ENCODE peak calls at places on chromosome 10, in seven cellular contexts. One of them, this sample, is unnamed.

GRCh38 chr10:58512470-58513188 is at the start of gene BICC1:
- DNase-seq in IMR-90: peak; percentile 38
- DNase-seq in CD8-positive, alpha-beta memory T cell: no peak
- DNase-seq in NT2/D1: no peak
- DNase-seq in choroid plexus epithelial cell: peak; percentile 63
- DNase-seq in activated T-helper 9 cell treated with anti-CD3 and anti-CD28 coated beads, Interleukin-2, amount 50 U/mL, for 16 hours: no peak
- DNase-seq in GM12891: no peak
- DNase-seq in this sample: no peak

GRCh38 chr10:2460846-2461245 is 606.5 kb upstream of the PFKP start:
- DNase-seq in IMR-90: no peak
- DNase-seq in CD8-positive, alpha-beta memory T cell: no peak
- DNase-seq in NT2/D1: no peak
- DNase-seq in choroid plexus epithelial cell: no peak
- DNase-seq in activated T-helper 9 cell treated with anti-CD3 and anti-CD28 coated beads, Interleukin-2, amount 50 U/mL, for 16 hours: no peak
- DNase-seq in GM12891: no peak
- DNase-seq in this sample: no peak

GRCh38 chr10:104098360-104098925 is 12.8 kb upstream of the COL17A1 start:
- DNase-seq in IMR-90: peak; percentile 49
- DNase-seq in CD8-positive, alpha-beta memory T cell: no peak
- DNase-seq in NT2/D1: no peak
- DNase-seq in choroid plexus epithelial cell: peak; percentile 57
- DNase-seq in activated T-helper 9 cell treated with anti-CD3 and anti-CD28 coated beads, Interleukin-2, amount 50 U/mL, for 16 hours: no peak
- DNase-seq in GM12891: no peak
- DNase-seq in this sample: no peak

GRCh38 chr10:116861796-116862195 is 12.5 kb downstream of the ENO4 start:
- DNase-seq in IMR-90: no peak
- DNase-seq in CD8-positive, alpha-beta memory T cell: no peak
- DNase-seq in NT2/D1: no peak
- DNase-seq in choroid plexus epithelial cell: no peak
- DNase-seq in activated T-helper 9 cell treated with anti-CD3 and anti-CD28 coated beads, Interleukin-2, amount 50 U/mL, for 16 hours: no peak
- DNase-seq in GM12891: no peak
- DNase-seq in this sample: no peak

GRCh38 chr10:67923551-67923950 is 39.1 kb downstream of the SIRT1 start:
- DNase-seq in IMR-90: no peak
- DNase-seq in CD8-positive, alpha-beta memory T cell: no peak
- DNase-seq in NT2/D1: no peak
- DNase-seq in choroid plexus epithelial cell: no peak
- DNase-seq in activated T-helper 9 cell treated with anti-CD3 and anti-CD28 coated beads, Interleukin-2, amount 50 U/mL, for 16 hours: no peak
- DNase-seq in GM12891: no peak
- DNase-seq in this sample: no peak

GRCh38 chr10:82558208-82558607 is 683.2 kb downstream of the NRG3 start:
- DNase-seq in IMR-90: no peak
- DNase-seq in CD8-positive, alpha-beta memory T cell: no peak
- DNase-seq in NT2/D1: no peak
- DNase-seq in choroid plexus epithelial cell: peak; percentile 11
- DNase-seq in activated T-helper 9 cell treated with anti-CD3 and anti-CD28 coated beads, Interleukin-2, amount 50 U/mL, for 16 hours: no peak
- DNase-seq in GM12891: no peak
- DNase-seq in this sample: no peak

GRCh38 chr10:127920319-127921074 is 13.6 kb downstream of the PTPRE start:
- DNase-seq in IMR-90: no peak
- DNase-seq in CD8-positive, alpha-beta memory T cell: no peak
- DNase-seq in NT2/D1: no peak
- DNase-seq in choroid plexus epithelial cell: no peak
- DNase-seq in activated T-helper 9 cell treated with anti-CD3 and anti-CD28 coated beads, Interleukin-2, amount 50 U/mL, for 16 hours: no peak
- DNase-seq in GM12891: no peak
- DNase-seq in this sample: no peak

GRCh38 chr10:70684841-70685457 is 12.6 kb downstream of the ADAMTS14 start:
- DNase-seq in IMR-90: no peak
- DNase-seq in CD8-positive, alpha-beta memory T cell: no peak
- DNase-seq in NT2/D1: no peak
- DNase-seq in choroid plexus epithelial cell: no peak
- DNase-seq in activated T-helper 9 cell treated with anti-CD3 and anti-CD28 coated beads, Interleukin-2, amount 50 U/mL, for 16 hours: no peak
- DNase-seq in GM12891: no peak
- DNase-seq in this sample: no peak

GRCh38 chr10:53843691-53844362 is 957.2 kb downstream of the PCDH15 start:
- DNase-seq in IMR-90: no peak
- DNase-seq in CD8-positive, alpha-beta memory T cell: no peak
- DNase-seq in NT2/D1: no peak
- DNase-seq in choroid plexus epithelial cell: peak; percentile 50
- DNase-seq in activated T-helper 9 cell treated with anti-CD3 and anti-CD28 coated beads, Interleukin-2, amount 50 U/mL, for 16 hours: no peak
- DNase-seq in GM12891: no peak
- DNase-seq in this sample: no peak